ENCODE peak calls at places on chromosomes 12 and 14, in four cellular contexts. Y is WTC11, Q is A549, S is K562. I is an unnamed sample.

GRCh38 chr12:64739778-64740177 is 19.4 kb downstream of the GNS start:
- DNase-seq in S (no peak), Y (no peak), Q (peak), I (no peak)

GRCh38 chr12:111766608-111767361 is at the start of gene ALDH2:
- DNase-seq in Y (peak), S (peak), Q (peak), I (peak)

GRCh38 chr12:116436561-116437249 is 122.5 kb upstream of the MAP1LC3B2 start:
- DNase-seq in Y (no peak), Q (no peak), S (no peak), I (peak)

GRCh38 chr12:91529829-91530228 is 347.2 kb upstream of the DCN start:
- DNase-seq in Y (no peak), S (no peak), Q (peak), I (no peak)

GRCh38 chr12:64675795-64676194 is 65.5 kb downstream of the RASSF3 start:
- DNase-seq in S (no peak), Q (peak), Y (no peak), I (no peak)

GRCh38 chr14:100213956-100214767 is 24.8 kb upstream of the YY1 start:
- DNase-seq in S (peak), Q (peak), Y (peak), I (peak)

GRCh38 chr12:91250273-91250672 is 67.7 kb upstream of the DCN start:
- DNase-seq in S (no peak), Y (no peak), Q (no peak), I (no peak)

GRCh38 chr12:108722463-108722862 is 8.9 kb downstream of the CORO1C start:
- DNase-seq in S (no peak), Q (no peak), Y (no peak), I (no peak)

GRCh38 chr12:98803468-98804209 is 158.5 kb downstream of the APAF1 start:
- DNase-seq in Q (peak), S (no peak), Y (no peak), I (no peak)
- TF ChIP-seq HMGXB4 in Q (no peak), S (no peak), Y (no peak), I (no peak)

DNA sequence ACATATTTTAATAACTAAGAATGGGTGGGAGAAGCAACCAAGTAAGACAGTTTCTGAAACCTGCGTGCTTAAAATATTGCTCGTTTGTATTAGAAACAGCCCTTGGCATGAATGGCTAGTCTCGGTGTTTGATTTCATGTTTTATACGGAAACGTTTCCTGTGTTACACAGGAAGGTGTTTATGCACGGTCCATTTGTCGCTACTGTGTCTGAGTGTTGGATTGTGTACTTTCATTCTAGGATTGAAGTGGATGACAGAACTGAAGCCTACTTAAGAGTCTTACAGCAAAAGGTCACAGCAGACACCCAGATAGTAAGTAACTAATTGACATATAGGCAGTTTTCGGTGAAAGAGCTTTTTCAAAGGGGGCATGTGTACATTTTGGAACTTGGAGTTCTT is 19.6 kb downstream of the PIWIL1 start:
- DNase-seq in S (no peak), Y (no peak), Q (no peak), I (no peak)
- TF ChIP-seq HMGXB4 in S (no peak), Y (no peak), Q (no peak), I (no peak)

DNA sequence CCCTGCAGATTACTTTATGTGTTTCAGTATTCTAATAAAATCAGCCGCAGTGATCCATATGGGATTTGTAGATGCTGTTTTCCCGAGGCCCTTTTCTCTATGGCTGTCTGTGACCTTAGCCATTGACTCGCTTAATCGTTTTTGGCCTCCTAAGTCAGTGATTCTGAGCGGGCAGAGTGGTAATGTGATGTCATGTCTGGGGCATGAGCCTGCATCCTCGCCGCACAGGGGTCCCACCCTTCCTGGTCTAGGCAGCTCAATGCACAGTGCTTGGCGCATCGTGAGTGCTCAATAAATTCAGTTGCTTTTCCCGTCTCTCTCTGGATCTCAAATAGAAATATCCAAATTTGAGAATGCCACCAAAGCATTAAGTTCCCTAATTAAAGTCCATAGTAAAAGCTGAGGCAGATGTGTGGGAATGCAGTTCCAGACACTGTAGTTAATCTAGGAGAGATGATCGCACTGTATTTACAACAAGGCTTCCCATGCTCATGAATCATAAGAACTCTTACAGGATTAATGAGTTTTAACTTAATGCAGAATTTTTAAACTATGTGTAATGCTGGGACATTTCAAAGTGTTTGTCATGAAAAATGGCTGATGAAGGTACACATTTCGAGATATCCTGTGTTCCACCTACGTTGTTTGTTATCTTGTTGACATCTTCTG is 29.3 kb downstream of the HMGA2 start:
- DNase-seq in Y (no peak), Q (no peak), S (no peak), I (no peak)
- TF ChIP-seq HMGXB4 in Y (no peak), Q (no peak), S (no peak), I (no peak)

GRCh38 chr12:67647251-67647546 is 1.3 kb upstream of the DYRK2 start:
- DNase-seq in Y (peak), Q (no peak), S (no peak), I (no peak)

GRCh38 chr12:67645126-67645525 is 3.4 kb upstream of the DYRK2 start:
- DNase-seq in Y (no peak), S (no peak), Q (no peak), I (no peak)

GRCh38 chr12:67646775-67647174 is 1.8 kb upstream of the DYRK2 start:
- DNase-seq in Y (no peak), Q (no peak), S (no peak), I (no peak)

GRCh38 chr12:67647547-67648305 is 819 bp upstream of the DYRK2 start:
- DNase-seq in Q (peak), S (peak), Y (peak), I (peak)

GRCh38 chr12:67645571-67645970 is 3.0 kb upstream of the DYRK2 start:
- DNase-seq in Y (no peak), Q (no peak), S (no peak), I (no peak)
- TF ChIP-seq HMGXB4 in Y (no peak), Q (no peak), S (no peak), I (no peak)

GRCh38 chr14:95525999-95526398 is 8.9 kb upstream of the GLRX5 start:
- DNase-seq in Y (no peak), Q (no peak), S (no peak), I (no peak)
- TF ChIP-seq HMGXB4 in Y (no peak), Q (no peak), S (no peak), I (no peak)

GRCh38 chr14:82855912-82856381 is 1322.3 kb upstream of the SEL1L start:
- DNase-seq in Q (no peak), Y (no peak), S (no peak), I (no peak)
- TF ChIP-seq HMGXB4 in Q (no peak), Y (no peak), S (no peak), I (no peak)

GRCh38 chr12:55717397-55718007 is 1.7 kb downstream of the BLOC1S1 start:
- DNase-seq in S (peak), Y (no peak), Q (no peak), I (no peak)
- TF ChIP-seq HMGXB4 in S (no peak), Y (no peak), Q (no peak), I (no peak)

GRCh38 chr12:93434305-93434704 is 7.4 kb downstream of the UBE2N start:
- DNase-seq in S (no peak), Y (no peak), Q (no peak), I (no peak)
- TF ChIP-seq HMGXB4 in S (no peak), Y (no peak), Q (no peak), I (no peak)

GRCh38 chr12:1614360-1614759 is 14.7 kb upstream of the WNT5B start:
- DNase-seq in Q (no peak), S (peak), Y (no peak), I (no peak)

GRCh38 chr12:1613860-1614259 is 15.2 kb upstream of the WNT5B start:
- DNase-seq in S (peak), Q (no peak), Y (no peak), I (no peak)

GRCh38 chr12:1618489-1618888 is 10.5 kb upstream of the WNT5B start:
- DNase-seq in Y (no peak), S (no peak), Q (no peak), I (no peak)

GRCh38 chr12:1619599-1619998 is 9.4 kb upstream of the WNT5B start:
- DNase-seq in S (no peak), Q (no peak), Y (no peak), I (no peak)

GRCh38 chr12:1616233-1617066 is 12.6 kb upstream of the WNT5B start:
- DNase-seq in S (no peak), Q (no peak), Y (no peak), I (no peak)
- TF ChIP-seq HMGXB4 in S (no peak), Q (no peak), Y (no peak), I (no peak)

I was measured in HepG2.